ENCODE peak calls at places on chromosomes 2 and 18, in six cellular contexts. L is thyroid gland, P is NCI-H1092 treated with DMSO at 0.1 percent for 48 hours, J is fibroblast of lung, S is islet precursor cell, H is A172. W is an unnamed sample.

GRCh38 chr2:65432227-65433190 is at the start of gene SPRED2:
- DNase-seq in H (peak), L (peak), S (peak), J (peak), P (peak), W (peak)

GRCh38 chr2:205892141-205893064 is 193.6 kb downstream of the INO80D start:
- DNase-seq in J (peak), P (peak), S (no peak), L (peak), H (no peak), W (peak)

GRCh38 chr2:58620896-58621295 is 379.8 kb upstream of the FANCL start:
- DNase-seq in L (no peak), H (no peak), P (no peak), J (no peak), S (no peak), W (no peak)

GRCh38 chr2:65436825-65437221 is 4.4 kb upstream of the SPRED2 start:
- DNase-seq in S (no peak), J (peak), H (no peak), L (no peak), P (no peak), W (no peak)

GRCh38 chr2:235545369-235546150 is 51.7 kb downstream of the AGAP1 start:
- DNase-seq in S (peak), H (no peak), L (no peak), J (no peak), P (no peak), W (no peak)

GRCh38 chr2:151577116-151577515 is 157.2 kb downstream of the NEB start:
- DNase-seq in J (no peak), H (no peak), L (no peak), S (no peak), P (no peak), W (no peak)

GRCh38 chr2:71672011-71672639 is 218.8 kb downstream of the DYSF start:
- DNase-seq in J (no peak), P (no peak), L (no peak), S (peak), H (no peak), W (no peak)

GRCh38 chr2:119544075-119545031 is at the start of gene CFAP221:
- DNase-seq in P (peak), H (peak), S (peak), L (peak), J (peak), W (peak)

GRCh38 chr18:35646449-35646848 is 64.9 kb downstream of the GALNT1 start:
- DNase-seq in H (no peak), P (no peak), L (no peak), J (no peak), S (no peak), W (no peak)

GRCh38 chr2:21819475-21819874 is 695.7 kb downstream of the TDRD15 start:
- DNase-seq in H (no peak), J (peak), P (no peak), S (no peak), L (no peak), W (no peak)

GRCh38 chr2:101729521-101730190 is 32.1 kb downstream of the MAP4K4 start:
- DNase-seq in P (no peak), J (no peak), H (no peak), L (no peak), S (no peak), W (no peak)

GRCh38 chr2:36333350-36334012 is 22.1 kb upstream of the CRIM1 start:
- DNase-seq in L (no peak), J (no peak), S (no peak), P (no peak), H (no peak), W (no peak)

GRCh38 chr2:238277695-238278094 is 10.7 kb downstream of the PER2 start:
- DNase-seq in P (no peak), L (no peak), J (no peak), H (no peak), S (peak), W (no peak)

GRCh38 chr2:234403751-234404150 is 93.1 kb downstream of the ARL4C start:
- DNase-seq in P (no peak), L (no peak), S (no peak), H (no peak), J (no peak), W (no peak)

GRCh38 chr2:160349306-160349705 is 144.3 kb downstream of the RBMS1 start:
- DNase-seq in J (no peak), P (no peak), H (no peak), L (no peak), S (no peak), W (no peak)

GRCh38 chr2:128736689-128737545 is 418.2 kb upstream of the HS6ST1 start:
- DNase-seq in J (peak), P (peak), L (peak), H (no peak), S (peak), W (no peak)

GRCh38 chr2:59233448-59233847 is 992.3 kb upstream of the FANCL start:
- DNase-seq in P (no peak), L (no peak), H (no peak), S (no peak), J (no peak), W (no peak)

GRCh38 chr2:232983669-232983991 is 29.4 kb downstream of the NGEF start:
- DNase-seq in S (no peak), L (no peak), P (no peak), J (no peak), H (no peak), W (no peak)

GRCh38 chr2:238203104-238203972 is at the start of gene ILKAP:
- DNase-seq in L (peak), S (peak), H (peak), P (peak), J (peak), W (peak)

GRCh38 chr2:29189052-29189451 is 73.8 kb downstream of the CLIP4 start:
- DNase-seq in J (no peak), P (no peak), H (no peak), S (no peak), L (no peak), W (no peak)

W was measured in NCI-H446 treated with DMSO at 0.1 percent for 48 hours.